ENCODE peak calls at places on chromosomes 5 and 9, in four cellular contexts. E is HCT116, C is HepG2, M is K562. S is an unnamed sample.

GRCh38 chr9:129606161-129607025 is 14.5 kb downstream of the C9orf50 start:
- DNase-seq in M (no peak), E (no peak), C (peak; percentile 88), S (no peak)

GRCh38 chr9:127608104-127608966 is 3.7 kb upstream of the STXBP1 start:
- DNase-seq in E (peak; percentile 73), C (peak; percentile 66), M (peak; percentile 96), S (no peak)

GRCh38 chr9:95552814-95553546 is 36.2 kb upstream of the PTCH1 start:
- DNase-seq in M (peak; percentile 32), E (no peak), C (no peak), S (no peak)

GRCh38 chr5:642481-642880 is 30.3 kb downstream of the CEP72 start:
- DNase-seq in M (no peak), C (no peak), E (no peak), S (no peak)

GRCh38 chr5:80255752-80256479 is at the start of gene SERINC5:
- DNase-seq in C (peak; percentile 53), E (peak; percentile 43), M (peak; percentile 91), S (no peak)

GRCh38 chr9:96255698-96256097 is 46.3 kb downstream of the HSD17B3 start:
- DNase-seq in E (no peak), C (no peak), M (no peak), S (no peak)

GRCh38 chr5:150322202-150322601 is 19.5 kb upstream of the ARSI start:
- DNase-seq in C (no peak), M (no peak), E (no peak), S (no peak)

GRCh38 chr5:150209020-150209635 is 19.3 kb downstream of the SLC6A7 start:
- DNase-seq in E (no peak), C (no peak), M (no peak), S (no peak)

GRCh38 chr9:78694950-78695349 is 398.0 kb downstream of the PSAT1 start:
- DNase-seq in E (no peak), M (no peak), C (no peak), S (no peak)

GRCh38 chr5:14400085-14400484 is 181.5 kb upstream of the OTULINL start:
- DNase-seq in C (no peak), E (no peak), M (no peak), S (no peak)

GRCh38 chr9:116901260-116901659 is 214.2 kb downstream of the TRIM32 start:
- DNase-seq in M (no peak), C (no peak), E (no peak), S (no peak)

GRCh38 chr9:117334101-117334500 is 80.8 kb downstream of the ASTN2 start:
- DNase-seq in C (no peak), M (no peak), E (no peak), S (no peak)

GRCh38 chr5:91283899-91284298 is 99.2 kb downstream of the ARRDC3 start:
- DNase-seq in M (no peak), E (peak; percentile 21), C (no peak), S (no peak)

GRCh38 chr5:176883700-176884570 is 15.2 kb downstream of the HK3 start:
- DNase-seq in M (no peak), C (no peak), E (no peak), S (no peak)

GRCh38 chr5:151448038-151448985 is 909 bp downstream of the SLC36A1 start:
- DNase-seq in E (no peak), C (peak; percentile 27), M (no peak), S (no peak)

GRCh38 chr9:88477300-88477751 is 57.7 kb upstream of the NXNL2 start:
- DNase-seq in M (no peak), C (no peak), E (no peak), S (no peak)

GRCh38 chr9:35689601-35690446 is at the start of gene TPM2:
- DNase-seq in M (peak; percentile 19), E (peak; percentile 33), C (no peak), S (no peak)

GRCh38 chr9:131358438-131359029 is 35.4 kb upstream of the PRRC2B start:
- DNase-seq in M (no peak), C (no peak), E (no peak), S (no peak)

GRCh38 chr9:37963936-37964739 is 60.2 kb upstream of the SLC25A51 start:
- DNase-seq in E (no peak), C (peak; percentile 94), M (no peak), S (no peak)

GRCh38 chr5:10689391-10690081 is 71.5 kb downstream of the DAP start:
- DNase-seq in E (no peak), M (peak; percentile 65), C (no peak), S (no peak)

GRCh38 chr9:297104-297794 is 82.6 kb downstream of the DOCK8 start:
- DNase-seq in E (no peak), M (no peak), C (no peak), S (no peak)

GRCh38 chr9:35028341-35028740 is 38.8 kb downstream of the DNAJB5 start:
- DNase-seq in M (no peak), C (no peak), E (no peak), S (no peak)

GRCh38 chr5:16140944-16141343 is 38.6 kb downstream of the MARCHF11 start:
- DNase-seq in M (no peak), C (no peak), E (no peak), S (no peak)

GRCh38 chr5:124741711-124742496 is 4.5 kb downstream of the ZNF608 start:
- DNase-seq in C (no peak), E (peak; percentile 75), M (no peak), S (no peak)

GRCh38 chr5:102801375-102801774 is 46.3 kb downstream of the PAM start:
- DNase-seq in C (no peak), E (no peak), M (no peak), S (no peak)

GRCh38 chr9:78167356-78167755 is 68.5 kb upstream of the CEP78 start:
- DNase-seq in C (no peak), E (no peak), M (no peak), S (no peak)

GRCh38 chr9:105332471-105332870 is 88.0 kb downstream of the SLC44A1 start:
- DNase-seq in C (no peak), E (no peak), M (no peak), S (no peak)

GRCh38 chr5:32027093-32027716 is 146.9 kb downstream of the GOLPH3 start:
- DNase-seq in M (no peak), C (no peak), E (no peak), S (no peak)

GRCh38 chr9:83800236-83801033 is 17.1 kb downstream of the GKAP1 start:
- DNase-seq in C (no peak), M (no peak), E (no peak), S (no peak)

GRCh38 chr5:176466245-176466871 is 18.2 kb downstream of the FAF2 start:
- DNase-seq in E (no peak), C (peak; percentile 56), M (no peak), S (no peak)

GRCh38 chr5:57184322-57184721 is 10.5 kb downstream of the GPBP1 start:
- DNase-seq in E (no peak), M (peak; percentile 23), C (no peak), S (no peak)

GRCh38 chr9:93678199-93679019 is 102.0 kb downstream of the PHF2 start:
- DNase-seq in C (no peak), E (no peak), M (no peak), S (no peak)

GRCh38 chr5:181008136-181008535 is 19.5 kb downstream of the BTNL3 start:
- DNase-seq in M (peak; percentile 1), E (no peak), C (no peak), S (no peak)
- TF ChIP-seq TCF7L2 in M (no peak), E (no peak), C (no peak), S (no peak)

DNA sequence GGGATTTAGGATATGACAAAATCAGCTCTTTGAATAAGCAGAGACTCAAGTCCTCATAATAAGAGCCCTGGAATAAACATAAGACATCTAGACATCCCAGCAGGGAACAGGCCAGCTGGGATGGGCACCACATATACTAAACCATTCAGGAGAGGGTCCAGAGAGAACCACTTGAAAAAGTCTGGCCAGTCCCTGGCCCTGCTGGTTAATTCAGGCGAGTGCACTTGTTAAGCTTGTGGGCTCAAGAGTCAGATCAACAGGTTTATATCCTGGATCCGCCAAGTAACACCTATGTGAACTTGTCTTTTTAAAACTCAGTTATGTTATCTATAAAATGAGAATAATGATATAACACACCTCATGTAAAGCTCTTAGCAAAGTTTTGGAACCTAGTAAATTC is 63.3 kb downstream of the CAVIN4 start:
- DNase-seq in E (no peak), C (no peak), M (no peak), S (no peak)
- TF ChIP-seq CTCF in E (no peak), C (no peak), M (no peak), S (no peak)

GRCh38 chr9:98132806-98133631 is 14.0 kb upstream of the TRIM14 start:
- DNase-seq in M (no peak), E (no peak), C (no peak), S (no peak)
- TF ChIP-seq TCF7L2 in M (no peak), E (no peak), C (no peak), S (no peak)

GRCh38 chr5:119318256-119318914 is 37.4 kb upstream of the TNFAIP8 start:
- DNase-seq in C (peak; percentile 64), M (no peak), E (no peak), S (no peak)

GRCh38 chr5:119313207-119313606 is 42.6 kb upstream of the TNFAIP8 start:
- DNase-seq in M (no peak), C (no peak), E (no peak), S (no peak)

GRCh38 chr5:119313876-119314605 is 41.8 kb upstream of the TNFAIP8 start:
- DNase-seq in E (no peak), C (no peak), M (no peak), S (no peak)

GRCh38 chr5:119316116-119316515 is 39.7 kb upstream of the TNFAIP8 start:
- DNase-seq in C (no peak), E (no peak), M (no peak), S (no peak)

GRCh38 chr5:119315516-119315949 is 40.3 kb upstream of the TNFAIP8 start:
- DNase-seq in C (peak; percentile 31), M (peak; percentile 61), E (no peak), S (no peak)
- TF ChIP-seq CTCF in C (peak; percentile 28), M (peak; percentile 49), E (peak; percentile 42), S (peak; percentile 33)

GRCh38 chr9:86410281-86410680 is 56.1 kb upstream of the TUT7 start:
- DNase-seq in C (no peak), E (no peak), M (no peak), S (no peak)

GRCh38 chr9:86413966-86414880 is 60.0 kb upstream of the TUT7 start:
- DNase-seq in E (no peak), C (peak; percentile 25), M (peak; percentile 15), S (no peak)
- TF ChIP-seq TCF7L2 in E (no peak), C (no peak), M (no peak), S (no peak)

GRCh38 chr5:23352437-23352836 is 155.0 kb upstream of the PRDM9 start:
- DNase-seq in E (no peak), C (peak; percentile 15), M (no peak), S (no peak)
- TF ChIP-seq CTCF in E (no peak), C (no peak), M (no peak), S (no peak)

DNA sequence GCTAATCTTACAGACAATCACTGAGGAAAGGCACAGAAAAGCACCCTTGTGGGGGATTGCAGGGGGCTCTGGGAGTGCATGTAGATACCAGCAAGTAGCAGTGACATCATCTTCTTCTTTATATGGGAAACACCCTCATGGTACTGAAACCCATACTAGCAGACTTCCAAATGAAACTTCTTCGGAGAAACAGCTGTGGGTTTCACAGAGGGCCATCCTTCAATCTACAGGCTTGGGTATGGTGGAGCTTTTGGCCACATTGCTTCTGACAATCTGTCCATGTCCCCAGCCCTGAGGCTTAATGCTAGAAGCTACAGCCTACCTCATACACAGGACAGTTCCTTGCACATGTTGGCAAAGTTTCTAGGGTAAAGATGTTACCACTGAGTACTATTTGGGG is 165.2 kb upstream of the NFIB start:
- DNase-seq in M (no peak), C (no peak), E (no peak), S (no peak)
- TF ChIP-seq TCF7L2 in M (no peak), C (no peak), E (no peak), S (no peak)

S was measured in Panc1.